ENCODE peak calls at places on chromosome 15, in seven cellular contexts. I is ecto neural progenitor cell; D is Karpas-422; V is C1 segment of cervical spinal cord; R is stimulated activated CD4-positive, alpha-beta T cell treated with anti-CD3 and anti-CD28 coated beads, Interleukin-4, amount 100 ng/mL, for 1 hour; G is fibroblast of mammary gland; S is brain microvascular endothelial cell. F is an unnamed sample.

GRCh38 chr15:77386626-77387025 is 33.3 kb downstream of the PEAK1 start:
- DNase-seq in V (no peak), R (no peak), I (no peak), G (peak), S (no peak), D (no peak), F (no peak)

GRCh38 chr15:70795311-70795665 is 31.9 kb upstream of the UACA start:
- DNase-seq in R (no peak), S (peak), D (no peak), G (peak), V (no peak), I (no peak), F (peak)

GRCh38 chr15:69271217-69271616 is 27.5 kb upstream of the PAQR5 start:
- DNase-seq in S (no peak), D (no peak), V (no peak), R (no peak), I (no peak), G (no peak), F (no peak)

GRCh38 chr15:39051931-39052705 is 487.5 kb upstream of the RASGRP1 start:
- DNase-seq in V (no peak), D (no peak), S (no peak), R (no peak), I (no peak), G (no peak), F (no peak)

GRCh38 chr15:77022646-77023575 is 28.0 kb downstream of the PSTPIP1 start:
- DNase-seq in I (peak), S (no peak), V (no peak), D (no peak), G (no peak), R (peak), F (no peak)

GRCh38 chr15:70086636-70087035 is 11.1 kb downstream of the TLE3 start:
- DNase-seq in V (no peak), I (no peak), D (no peak), R (no peak), G (no peak), S (no peak), F (no peak)

GRCh38 chr15:58330468-58330793 is 101.4 kb upstream of the LIPC start:
- DNase-seq in I (no peak), S (no peak), G (no peak), R (no peak), D (no peak), V (no peak), F (no peak)

GRCh38 chr15:61689067-61689466 is 371.2 kb downstream of the VPS13C start:
- DNase-seq in S (no peak), D (no peak), I (no peak), V (no peak), R (no peak), G (no peak), F (no peak)

GRCh38 chr15:59892995-59893394 is 111.1 kb upstream of the FOXB1 start:
- DNase-seq in R (no peak), G (peak), V (no peak), I (peak), D (no peak), S (peak), F (peak)

GRCh38 chr15:70210538-70210937 is 112.8 kb upstream of the TLE3 start:
- DNase-seq in D (peak), S (no peak), G (no peak), V (no peak), R (no peak), I (no peak), F (no peak)

GRCh38 chr15:60091150-60091549 is 87.0 kb downstream of the FOXB1 start:
- DNase-seq in G (peak), S (peak), I (no peak), D (no peak), R (no peak), V (no peak), F (peak)

GRCh38 chr15:64740361-64741170 is 34.8 kb downstream of the RBPMS2 start:
- DNase-seq in S (peak), G (peak), I (no peak), R (no peak), V (no peak), D (peak), F (peak)

GRCh38 chr15:27869697-27870281 is 229.3 kb downstream of the OCA2 start:
- DNase-seq in V (no peak), S (no peak), I (no peak), D (no peak), G (no peak), R (no peak), F (no peak)

GRCh38 chr15:101397521-101398003 is 91.9 kb downstream of the PCSK6 start:
- DNase-seq in G (no peak), D (no peak), S (no peak), R (no peak), V (no peak), I (peak), F (no peak)

GRCh38 chr15:90686435-90687218 is 30.5 kb upstream of the BLM start:
- DNase-seq in R (no peak), G (no peak), I (no peak), D (no peak), V (no peak), S (no peak), F (no peak)

GRCh38 chr15:35308802-35309201 is 223.7 kb upstream of the NANOGP8 start:
- DNase-seq in G (peak), I (no peak), R (no peak), S (peak), D (no peak), V (no peak), F (no peak)

GRCh38 chr15:52427804-52428203 is 100.9 kb downstream of the MYO5A start:
- DNase-seq in S (peak), V (no peak), I (no peak), D (no peak), G (peak), R (no peak), F (peak)

GRCh38 chr15:67794832-67795574 is 30.3 kb upstream of the SKOR1 start:
- DNase-seq in S (no peak), D (no peak), G (no peak), I (no peak), V (no peak), R (peak), F (no peak)

GRCh38 chr15:85440451-85440850 is 60.0 kb downstream of the AKAP13 start:
- DNase-seq in I (no peak), V (no peak), D (peak), S (no peak), G (no peak), R (no peak), F (no peak)

GRCh38 chr15:65028921-65029735 is at the start of gene MTFMT:
- DNase-seq in I (peak), G (peak), V (peak), D (peak), R (peak), S (peak), F (peak)

F was measured in Daoy.